ENCODE peak calls at places on chromosomes 4 and X, in six cellular contexts. I is heart right ventricle, V is psoas muscle, W is LNCaP clone FGC, X is kidney epithelial cell, B is astrocyte of the spinal cord. K is an unnamed sample.
A peak's percentile ranks its signal among the peaks of the same experiment; 100 is the strongest.

GRCh38 chrX:103051260-103051789 is 12.6 kb downstream of the BEX1 start:
- DNase-seq in I (no peak), V (no peak), W (no peak), X (no peak), B (no peak), K (no peak)

GRCh38 chrX:45824471-45824870 is 623.8 kb upstream of the DIPK2B start:
- DNase-seq in I (no peak), V (no peak), W (no peak), X (peak; percentile 89), B (peak; percentile 92), K (peak; percentile 93)

GRCh38 chr4:52984469-52984868 is 122.4 kb downstream of the RASL11B start:
- DNase-seq in I (no peak), V (no peak), W (no peak), X (no peak), B (no peak), K (no peak)

GRCh38 chrX:63525491-63525890 is 174.4 kb upstream of the SPIN4 start:
- DNase-seq in I (no peak), V (no peak), W (no peak), X (no peak), B (no peak), K (no peak)

GRCh38 chr4:82718067-82718935 is 80.3 kb downstream of the SCD5 start:
- DNase-seq in I (no peak), V (peak; percentile 70), W (no peak), X (no peak), B (peak; percentile 15), K (peak; percentile 71)

GRCh38 chr4:156476359-156476758 is 495.2 kb downstream of the PDGFC start:
- DNase-seq in I (no peak), V (no peak), W (no peak), X (peak; percentile 98), B (peak; percentile 97), K (peak; percentile 90)

GRCh38 chr4:151402150-151402865 is 6.7 kb upstream of the FHIP1A start:
- DNase-seq in I (no peak), V (no peak), W (no peak), X (no peak), B (no peak), K (no peak)

GRCh38 chr4:112895785-112896184 is 153.7 kb upstream of the ANK2 start:
- DNase-seq in I (no peak), V (no peak), W (no peak), X (peak; percentile 61), B (peak; percentile 75), K (no peak)

GRCh38 chr4:80788798-80789197 is 241.7 kb upstream of the BMP3 start:
- DNase-seq in I (no peak), V (no peak), W (no peak), X (no peak), B (peak; percentile 47), K (peak; percentile 10)

GRCh38 chrX:11967986-11968385 is 170.3 kb upstream of the FRMPD4 start:
- DNase-seq in I (no peak), V (no peak), W (no peak), X (no peak), B (no peak), K (peak; percentile 51)

GRCh38 chr4:1524761-1525160 is 118.5 kb upstream of the NKX1-1 start:
- DNase-seq in I (peak; percentile 4), V (no peak), W (no peak), X (no peak), B (no peak), K (no peak)

GRCh38 chr4:23504094-23504493 is 385.8 kb downstream of the PPARGC1A start:
- DNase-seq in I (no peak), V (no peak), W (no peak), X (no peak), B (no peak), K (no peak)

GRCh38 chr4:118032691-118033090 is 1.6 kb upstream of the NDST3 start:
- DNase-seq in I (no peak), V (no peak), W (no peak), X (peak; percentile 44), B (peak; percentile 62), K (no peak)

DNA sequence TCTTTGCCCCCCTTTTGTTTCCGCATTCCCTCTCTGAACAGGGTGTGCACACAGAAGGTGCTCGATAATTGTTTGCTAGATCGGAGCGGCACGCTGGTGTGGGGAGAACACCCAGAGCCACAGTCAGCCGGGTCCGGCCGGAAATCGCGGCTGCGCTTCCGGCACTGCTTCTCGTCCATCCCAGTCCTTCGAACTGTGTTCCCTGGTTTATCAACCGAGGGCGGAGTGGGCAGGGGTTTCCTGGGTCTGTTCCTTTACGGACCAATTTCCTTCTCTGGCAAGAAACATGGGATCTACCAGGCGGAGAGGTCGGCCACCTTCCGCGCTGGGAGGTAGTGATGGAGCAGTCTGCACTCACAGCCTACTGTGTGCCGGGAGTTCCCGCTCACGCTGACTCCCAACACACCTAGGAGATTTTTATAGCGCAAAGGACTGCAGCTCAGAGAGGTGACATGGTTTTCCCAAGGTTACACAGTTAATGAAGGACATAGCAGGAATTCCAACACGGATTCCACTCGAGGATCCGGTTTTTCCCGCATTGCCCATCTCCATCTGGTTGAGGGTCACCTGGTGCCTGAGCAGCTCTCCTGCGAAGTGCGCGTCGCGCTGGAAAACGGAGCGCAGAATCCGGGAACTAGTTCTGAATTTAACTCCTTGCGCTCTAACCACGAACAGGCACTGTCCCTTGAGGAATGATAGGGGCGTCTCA is 6.8 kb downstream of the MSX1 start:
- DNase-seq in I (no peak), V (peak; percentile 33), W (no peak), X (no peak), B (peak; percentile 27), K (no peak)
- H3K4me3 ChIP-seq in I (peak overlapping the region; percentile 43), V (peak overlapping the region; percentile 49), W (no peak overlapping the region), X (no peak overlapping the region), B (peak overlapping the region; percentile 31), K (peak overlapping the region; percentile 37)

GRCh38 chrX:70774223-70774622 is 134.3 kb downstream of the TEX11 start:
- DNase-seq in I (no peak), V (no peak), W (no peak), X (no peak), B (no peak), K (no peak)

GRCh38 chrX:70769659-70770232 is 138.8 kb downstream of the TEX11 start:
- DNase-seq in I (no peak), V (no peak), W (no peak), X (peak; percentile 4), B (peak; percentile 19), K (peak; percentile 14)
- TF ChIP-seq CTCF in I (peak; percentile 49), V (peak; percentile 60), W (peak; percentile 20), X (peak; percentile 9), B (peak; percentile 24), K (peak; percentile 29)

GRCh38 chrX:39296472-39296871 is 495.2 kb downstream of the MID1IP1 start:
- DNase-seq in I (no peak), V (no peak), W (no peak), X (no peak), B (no peak), K (no peak)
- H3K4me3 ChIP-seq in I (no peak overlapping the region), V (no peak overlapping the region), W (no peak overlapping the region), X (no peak overlapping the region), B (no peak overlapping the region), K (no peak overlapping the region)

GRCh38 chrX:131633285-131633917 is 89.5 kb downstream of the OR13H1 start:
- DNase-seq in I (no peak), V (no peak), W (peak; percentile 30), X (peak; percentile 2), B (peak; percentile 47), K (peak; percentile 54)
- TF ChIP-seq CTCF in I (peak; percentile 67), V (peak; percentile 81), W (peak; percentile 78), X (peak; percentile 82), B (peak; percentile 86), K (peak; percentile 68)

GRCh38 chr4:48366611-48367010 is 25.3 kb downstream of the SLAIN2 start:
- DNase-seq in I (no peak), V (no peak), W (no peak), X (no peak), B (no peak), K (no peak)

GRCh38 chr4:48360285-48360965 is 19.1 kb downstream of the SLAIN2 start:
- DNase-seq in I (no peak), V (no peak), W (no peak), X (no peak), B (peak; percentile 86), K (peak; percentile 52)

GRCh38 chr4:48367016-48367415 is 25.7 kb downstream of the SLAIN2 start:
- DNase-seq in I (no peak), V (no peak), W (no peak), X (no peak), B (no peak), K (no peak)

GRCh38 chr4:48360966-48361470 is 19.7 kb downstream of the SLAIN2 start:
- DNase-seq in I (no peak), V (no peak), W (no peak), X (no peak), B (peak; percentile 55), K (no peak)
- H3K4me3 ChIP-seq in I (no peak overlapping the region), V (no peak overlapping the region), W (no peak overlapping the region), X (no peak overlapping the region), B (no peak overlapping the region), K (no peak overlapping the region)

K was measured in fibroblast of pulmonary artery.